ENCODE peak calls at places on chromosome 20, in ten cellular contexts. P is psoas muscle, A is AG04450, R is heart left ventricle, J is iPS DF 6.9, S is HCT116, Y is coronary artery, X is ovary, F is heart right ventricle, O is upper lobe of left lung. U is an unnamed sample.
A peak's percentile ranks its signal among the peaks of the same experiment; 100 is the strongest.

GRCh38 chr20:43515628-43516027 is 8.1 kb downstream of the L3MBTL1 start:
- DNase-seq in P (no peak), A (no peak), R (no peak), J (no peak), S (no peak), Y (no peak), X (no peak), F (no peak), O (no peak), U (no peak)

GRCh38 chr20:35618372-35619131 is 2.9 kb downstream of the SPAG4 start:
- DNase-seq in P (no peak), A (no peak), R (peak; percentile 39), J (no peak), S (no peak), Y (peak; percentile 76), X (peak; percentile 44), F (no peak), O (peak; percentile 74), U (no peak)

GRCh38 chr20:33108641-33109040 is 29.2 kb downstream of the BPIFB4 start:
- DNase-seq in P (no peak), A (no peak), R (no peak), J (no peak), S (no peak), Y (no peak), X (no peak), F (no peak), O (no peak), U (no peak)

GRCh38 chr20:45340236-45340847 is 7.9 kb downstream of the SDC4 start:
- DNase-seq in P (no peak), A (no peak), R (peak; percentile 65), J (no peak), S (no peak), Y (no peak), X (no peak), F (no peak), O (no peak), U (peak; percentile 89)

GRCh38 chr20:24779166-24779565 is 169.9 kb upstream of the CST7 start:
- DNase-seq in P (no peak), A (no peak), R (no peak), J (no peak), S (no peak), Y (no peak), X (no peak), F (no peak), O (no peak), U (no peak)

GRCh38 chr20:36311141-36311853 is 5.2 kb downstream of the DLGAP4 start:
- DNase-seq in P (no peak), A (no peak), R (no peak), J (no peak), S (no peak), Y (no peak), X (no peak), F (no peak), O (no peak), U (no peak)

GRCh38 chr20:24628985-24629384 is 159.6 kb downstream of the SYNDIG1 start:
- DNase-seq in P (no peak), A (no peak), R (no peak), J (no peak), S (no peak), Y (peak; percentile 31), X (no peak), F (no peak), O (no peak), U (no peak)

GRCh38 chr20:52826722-52827121 is 145.4 kb upstream of the TSHZ2 start:
- DNase-seq in P (no peak), A (no peak), R (no peak), J (no peak), S (no peak), Y (no peak), X (no peak), F (no peak), O (no peak), U (no peak)

GRCh38 chr20:36866681-36867485 is 9.1 kb upstream of the TLDC2 start:
- DNase-seq in P (no peak), A (no peak), R (peak; percentile 27), J (no peak), S (no peak), Y (no peak), X (no peak), F (no peak), O (no peak), U (no peak)

GRCh38 chr20:47139934-47140333 is 216.6 kb downstream of the ZMYND8 start:
- DNase-seq in P (no peak), A (no peak), R (no peak), J (no peak), S (no peak), Y (no peak), X (no peak), F (no peak), O (no peak), U (no peak)

GRCh38 chr20:2973574-2973973 is 69.8 kb upstream of the GNRH2 start:
- DNase-seq in P (no peak), A (no peak), R (no peak), J (no peak), S (no peak), Y (no peak), X (no peak), F (no peak), O (no peak), U (no peak)

GRCh38 chr20:23225407-23226060 is 125.1 kb upstream of the NXT1 start:
- DNase-seq in P (peak; percentile 55), A (peak; percentile 53), R (peak; percentile 69), J (no peak), S (no peak), Y (peak; percentile 84), X (no peak), F (no peak), O (no peak), U (no peak)

GRCh38 chr20:51760905-51761544 is 7.2 kb downstream of the ATP9A start:
- DNase-seq in P (no peak), A (peak; percentile 79), R (no peak), J (no peak), S (no peak), Y (no peak), X (no peak), F (no peak), O (no peak), U (no peak)

GRCh38 chr20:1888796-1889463 is 6.3 kb upstream of the SIRPA start:
- DNase-seq in P (no peak), A (no peak), R (peak; percentile 45), J (no peak), S (no peak), Y (no peak), X (no peak), F (no peak), O (no peak), U (no peak)

GRCh38 chr20:34522969-34523871 is 7.0 kb downstream of the DYNLRB1 start:
- DNase-seq in P (peak; percentile 60), A (peak; percentile 42), R (no peak), J (no peak), S (peak; percentile 42), Y (no peak), X (no peak), F (no peak), O (no peak), U (peak; percentile 69)

GRCh38 chr20:50192364-50193168 is 1.9 kb downstream of the CEBPB start:
- DNase-seq in P (peak; percentile 89), A (peak; percentile 71), R (peak; percentile 87), J (no peak), S (peak; percentile 65), Y (peak; percentile 90), X (peak; percentile 85), F (peak; percentile 86), O (peak; percentile 93), U (peak; percentile 91)

DNA sequence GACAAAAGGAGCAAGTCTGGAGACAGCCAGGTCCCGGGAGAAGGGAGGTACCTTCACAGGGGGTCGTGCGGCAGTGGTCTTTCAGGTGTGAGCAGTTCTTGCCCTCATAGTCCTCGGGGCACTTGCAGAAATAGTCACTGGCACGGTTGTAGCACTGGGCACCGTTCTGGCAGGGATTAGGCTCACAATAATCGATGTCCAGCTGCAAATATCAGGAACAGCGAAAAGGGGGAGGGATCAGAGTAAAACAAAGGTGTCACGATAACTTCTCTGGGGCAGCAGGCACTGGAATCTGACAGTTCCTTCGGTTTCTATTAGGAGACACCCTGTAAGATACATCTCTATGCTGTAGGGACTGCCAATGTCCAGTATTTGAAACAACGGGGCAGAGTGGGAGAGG is 25.9 kb downstream of the JAG1 start:
- DNase-seq in P (no peak), A (no peak), R (no peak), J (no peak), S (no peak), Y (peak; percentile 67), X (no peak), F (no peak), O (no peak), U (no peak)
- H3K27ac ChIP-seq in P (no peak overlapping the region), A (no peak overlapping the region), R (no peak overlapping the region), J (no peak overlapping the region), S (no peak overlapping the region), Y (peak overlapping the region; percentile 95), X (no peak overlapping the region), F (no peak overlapping the region), O (no peak overlapping the region), U (no peak overlapping the region)

GRCh38 chr20:5660346-5660745 is 89.9 kb upstream of the SHLD1 start:
- DNase-seq in P (no peak), A (no peak), R (no peak), J (no peak), S (no peak), Y (no peak), X (no peak), F (no peak), O (no peak), U (no peak)
- H3K27ac ChIP-seq in P (no peak overlapping the region), A (no peak overlapping the region), R (no peak overlapping the region), J (no peak overlapping the region), S (no peak overlapping the region), Y (no peak overlapping the region), X (no peak overlapping the region), F (no peak overlapping the region), O (peak overlapping the region; percentile 86), U (no peak overlapping the region)

GRCh38 chr20:59949911-59950310 is 8.3 kb upstream of the CDH26 start:
- DNase-seq in P (no peak), A (no peak), R (no peak), J (no peak), S (no peak), Y (no peak), X (no peak), F (no peak), O (no peak), U (no peak)
- H3K27ac ChIP-seq in P (no peak overlapping the region), A (no peak overlapping the region), R (no peak overlapping the region), J (no peak overlapping the region), S (no peak overlapping the region), Y (no peak overlapping the region), X (no peak overlapping the region), F (no peak overlapping the region), O (no peak overlapping the region), U (no peak overlapping the region)

DNA sequence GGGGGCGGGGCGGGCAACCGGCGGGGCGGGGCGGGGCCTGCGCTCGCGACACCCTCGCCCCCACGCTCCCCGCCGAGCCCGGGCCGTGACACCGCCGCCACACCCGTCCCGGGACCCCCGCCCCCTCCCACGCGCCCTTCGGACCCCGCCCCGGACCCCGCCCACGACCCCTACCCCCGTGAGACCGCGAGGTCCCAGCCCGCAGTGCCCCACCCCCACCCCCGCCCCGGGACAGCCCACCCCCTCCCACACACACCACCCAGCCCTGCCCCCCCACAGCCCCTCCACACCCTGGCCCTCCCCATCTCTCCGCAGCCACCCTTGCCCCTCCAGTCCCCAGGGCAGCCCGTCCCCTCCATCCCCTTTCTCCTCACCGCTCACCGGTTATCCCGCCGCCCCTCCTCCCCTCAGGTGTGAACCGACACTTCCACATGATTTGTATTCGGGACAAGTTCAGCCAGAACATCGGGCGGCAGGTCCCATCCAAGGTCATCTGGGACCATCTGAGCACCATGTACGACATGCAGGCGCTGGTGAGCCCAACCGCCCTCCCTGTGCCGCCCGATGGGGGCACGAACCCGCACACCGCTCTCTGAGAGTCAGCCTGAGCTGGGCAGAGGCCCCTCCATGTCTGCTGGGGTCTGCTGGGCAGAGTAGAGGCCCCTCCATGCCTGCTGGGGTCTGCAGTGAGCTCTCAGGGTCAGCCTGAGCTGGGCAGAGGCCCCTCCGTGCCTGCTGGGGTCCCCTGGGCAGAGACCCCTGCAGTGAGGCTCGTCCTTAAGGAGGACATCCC is 622 bp downstream of the MRGBP start:
- DNase-seq in P (no peak), A (no peak), R (no peak), J (no peak), S (no peak), Y (no peak), X (no peak), F (no peak), O (peak; percentile 73), U (no peak)
- H3K27ac ChIP-seq in P (peak overlapping the region; percentile 81), A (peak overlapping the region; percentile 21), R (no peak overlapping the region), J (no peak overlapping the region), S (peak overlapping the region; percentile 99), Y (peak overlapping the region; percentile 87), X (peak overlapping the region; percentile 94), F (peak overlapping the region; percentile 68), O (peak overlapping the region; percentile 95), U (peak overlapping the region; percentile 75)